ENCODE peak calls at places on chromosomes 3 and 15, in eight cellular contexts. X, A, K, N, B, O, R and G are unnamed samples. For H3K4me1, the result is how much of the 10 kb centered on the place peaks cover.

GRCh38 chr3:69194431-69195183 is 72.2 kb upstream of the LMOD3 start:
- DNase-seq in X (no peak), A (no peak), K (no peak), N (no peak), B (no peak), O (no peak), R (no peak), G (no peak)

GRCh38 chr3:54176106-54176505 is 53.8 kb downstream of the CACNA2D3 start:
- DNase-seq in X (no peak), A (no peak), K (no peak), N (no peak), B (peak), O (peak), R (no peak), G (no peak)

GRCh38 chr3:38634133-38634532 is 15.4 kb downstream of the SCN5A start:
- DNase-seq in X (no peak), A (no peak), K (no peak), N (peak), B (peak), O (peak), R (no peak), G (peak)

GRCh38 chr15:38991126-38991525 is 426.5 kb upstream of the RASGRP1 start:
- DNase-seq in X (no peak), A (no peak), K (no peak), N (no peak), B (peak), O (peak), R (peak), G (no peak)

GRCh38 chr3:186909078-186909853 is 21.1 kb upstream of the ST6GAL1 start:
- DNase-seq in X (peak), A (no peak), K (peak), N (peak), B (no peak), O (no peak), R (no peak), G (peak)

GRCh38 chr3:184261270-184262165 is at the start of gene CAMK2N2:
- DNase-seq in X (peak), A (peak), K (peak), N (peak), B (peak), O (peak), R (peak), G (peak)

GRCh38 chr3:149016669-149017541 is 25.6 kb downstream of the GYG1 start:
- DNase-seq in X (no peak), A (no peak), K (no peak), N (no peak), B (peak), O (peak), R (no peak), G (no peak)

GRCh38 chr3:128307781-128308469 is 154.6 kb downstream of the EEFSEC start:
- DNase-seq in X (no peak), A (no peak), K (no peak), N (no peak), B (no peak), O (no peak), R (no peak), G (no peak)

GRCh38 chr3:52526151-52526561 is 7.5 kb downstream of the NT5DC2 start:
- DNase-seq in X (peak), A (no peak), K (no peak), N (no peak), B (no peak), O (no peak), R (no peak), G (no peak)

GRCh38 chr3:109257269-109257668 is 59.0 kb downstream of the DPPA2 start:
- DNase-seq in X (no peak), A (no peak), K (no peak), N (no peak), B (peak), O (peak), R (no peak), G (no peak)

GRCh38 chr15:60417112-60417511 is 19.3 kb upstream of the ANXA2 start:
- DNase-seq in X (no peak), A (no peak), K (no peak), N (no peak), B (no peak), O (no peak), R (no peak), G (no peak)

GRCh38 chr15:49023354-49023753 is 22.9 kb downstream of the SECISBP2L start:
- DNase-seq in X (no peak), A (no peak), K (no peak), N (peak), B (no peak), O (no peak), R (no peak), G (no peak)

GRCh38 chr3:47664519-47664918 is 85.9 kb upstream of the CSPG5 start:
- DNase-seq in X (no peak), A (peak), K (no peak), N (no peak), B (peak), O (peak), R (no peak), G (no peak)

GRCh38 chr15:58864602-58865419 is 68.7 kb downstream of the SLTM start:
- DNase-seq in X (no peak), A (no peak), K (no peak), N (no peak), B (peak), O (no peak), R (no peak), G (no peak)

GRCh38 chr3:116339441-116340028 is 105.8 kb downstream of the LSAMP start:
- DNase-seq in X (no peak), A (no peak), K (no peak), N (no peak), B (peak), O (no peak), R (no peak), G (no peak)

GRCh38 chr15:68652141-68652540 is 73.3 kb downstream of the CORO2B start:
- DNase-seq in X (no peak), A (no peak), K (no peak), N (no peak), B (no peak), O (no peak), R (no peak), G (no peak)

GRCh38 chr3:195046441-195046840 is 224.5 kb downstream of the XXYLT1 start:
- DNase-seq in X (no peak), A (no peak), K (no peak), N (no peak), B (no peak), O (no peak), R (no peak), G (no peak)

GRCh38 chr15:33226559-33227181 is 32.2 kb upstream of the FMN1 start:
- DNase-seq in X (no peak), A (peak), K (peak), N (peak), B (peak), O (peak), R (no peak), G (peak)

GRCh38 chr3:126179825-126180476 is 435 bp downstream of the ALDH1L1 start:
- DNase-seq in X (no peak), A (no peak), K (no peak), N (no peak), B (peak), O (no peak), R (peak), G (no peak)

DNA sequence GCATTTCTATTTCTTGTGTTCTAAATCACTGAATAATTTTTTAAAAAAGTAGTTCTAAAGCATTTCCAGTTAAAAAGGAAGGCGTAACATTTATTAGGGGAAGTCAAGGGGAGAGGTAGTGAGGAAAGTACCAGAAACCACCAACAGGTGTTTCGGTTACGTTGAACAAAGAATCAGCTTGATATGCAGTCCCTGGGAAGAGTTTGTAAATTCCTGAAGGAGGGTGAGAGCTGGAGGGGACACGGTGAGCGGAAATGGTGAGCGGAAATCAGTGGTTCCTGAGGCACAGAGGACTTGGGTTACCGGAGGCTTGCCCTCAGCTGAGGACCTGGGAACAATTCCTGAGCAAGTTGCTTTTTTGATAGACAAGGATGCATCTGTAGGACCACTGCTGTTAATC is 17.8 kb downstream of the MAP2K1 start:
- DNase-seq in X (no peak), A (no peak), K (no peak), N (no peak), B (no peak), O (no peak), R (no peak), G (peak)
- H3K4me1 ChIP-seq in X (under half), A (under half), K (under half), N (under half), B (under half), O (under half), R (under half), G (half or more)

GRCh38 chr3:137035631-137036030 is 77.8 kb downstream of the IL20RB start:
- DNase-seq in X (no peak), A (peak), K (no peak), N (no peak), B (peak), O (peak), R (no peak), G (peak)
- H3K4me1 ChIP-seq in X (under half), A (under half), K (under half), N (under half), B (under half), O (under half), R (under half), G (under half)

DNA sequence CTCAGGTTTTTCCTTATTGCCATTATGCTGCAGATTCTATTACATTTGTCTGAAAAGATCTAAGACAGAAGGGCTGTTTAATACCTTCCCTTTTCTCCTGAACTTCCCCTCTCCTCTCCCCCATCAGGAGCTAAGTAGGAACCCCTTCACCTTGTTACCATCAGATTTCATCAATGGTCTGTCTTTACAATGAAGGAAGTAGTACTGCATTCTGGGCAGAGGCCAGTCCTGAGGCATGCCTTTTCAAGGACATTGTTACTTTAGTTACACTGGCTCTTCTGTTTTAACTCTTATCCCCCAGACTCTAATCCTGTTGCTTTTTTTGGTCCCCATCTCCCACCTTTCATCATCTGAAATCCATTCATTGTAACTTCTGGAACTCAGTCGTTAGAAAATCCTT is 8.1 kb downstream of the CTNNB1 start:
- DNase-seq in X (no peak), A (no peak), K (no peak), N (no peak), B (no peak), O (no peak), R (no peak), G (no peak)
- H3K4me1 ChIP-seq in X (half or more), A (under half), K (under half), N (under half), B (half or more), O (under half), R (under half), G (under half)

GRCh38 chr3:107969525-107969924 is 121.3 kb downstream of the CD47 start:
- DNase-seq in X (no peak), A (no peak), K (no peak), N (no peak), B (no peak), O (no peak), R (no peak), G (no peak)
- H3K4me1 ChIP-seq in X (under half), A (under half), K (under half), N (under half), B (under half), O (under half), R (under half), G (under half)

DNA sequence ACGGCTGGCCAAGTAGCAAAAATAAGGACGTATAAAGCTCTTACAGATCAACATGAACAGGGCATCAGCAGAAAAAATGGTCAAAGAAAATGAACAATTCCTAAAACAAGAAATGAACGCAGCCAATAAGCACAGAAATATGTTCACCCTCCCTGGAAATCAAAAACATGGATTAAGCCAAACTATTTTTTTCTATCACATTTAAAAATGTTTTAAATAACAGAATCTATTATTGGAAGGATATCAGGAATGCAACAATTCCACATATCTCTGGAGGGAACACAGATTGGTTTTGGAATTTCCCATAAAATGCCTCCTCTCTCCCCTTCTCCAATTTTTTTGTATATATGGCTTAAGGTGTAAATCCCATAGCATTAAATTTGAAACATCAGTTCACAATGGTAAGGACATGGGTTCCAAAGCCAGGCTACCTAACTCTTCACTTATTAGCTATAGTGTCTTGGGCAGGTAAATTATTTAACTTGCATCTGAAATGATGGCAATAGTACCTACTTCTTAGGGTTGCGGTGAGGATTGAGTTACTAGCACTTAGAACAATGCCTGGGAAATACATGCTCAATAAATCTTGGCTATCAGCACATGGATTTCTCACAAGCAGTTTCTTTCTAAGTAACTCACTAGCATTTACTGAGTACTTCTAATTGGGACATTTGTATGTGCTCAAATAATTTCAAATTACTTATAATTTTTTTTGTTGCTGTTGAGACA is 10.1 kb downstream of the UACA start:
- DNase-seq in X (no peak), A (no peak), K (no peak), N (no peak), B (no peak), O (no peak), R (no peak), G (no peak)
- H3K4me1 ChIP-seq in X (under half), A (under half), K (under half), N (under half), B (under half), O (under half), R (under half), G (under half)

GRCh38 chr15:63236272-63236671 is 41.1 kb upstream of the APH1B start:
- DNase-seq in X (no peak), A (no peak), K (no peak), N (no peak), B (peak), O (peak), R (no peak), G (no peak)
- H3K4me1 ChIP-seq in X (half or more), A (half or more), K (under half), N (under half), B (under half), O (half or more), R (under half), G (under half)